ENCODE peak calls at places on chromosome 22, in eight cellular contexts. I is choroid plexus epithelial cell; P is RCC 7860; V is NCI-H1092 treated with DMSO at 0.1 percent for 48 hours; X is adipocyte; E is cardiac septum; Q is activated CD4-positive, alpha-beta T cell treated with anti-CD3 and anti-CD28 coated beads, Interleukin-2, amount 10 ng/mL, durations not matched to agents 7 days and 5 days; N is ELF-1. O is an unnamed sample.
A peak's percentile ranks its signal among the peaks of the same experiment; 100 is the strongest.

GRCh38 chr22:29266564-29267461 is 968 bp downstream of the RHBDD3 start:
- DNase-seq in I (peak; percentile 42), P (no peak), V (no peak), X (peak; percentile 49), E (no peak), Q (no peak), N (peak; percentile 39), O (peak; percentile 45)

GRCh38 chr22:35452351-35452781 is 52.4 kb downstream of the MCM5 start:
- DNase-seq in I (no peak), P (no peak), V (peak; percentile 17), X (no peak), E (no peak), Q (no peak), N (no peak), O (no peak)

GRCh38 chr22:40289991-40290459 is 56.3 kb upstream of the ADSL start:
- DNase-seq in I (peak; percentile 17), P (peak; percentile 32), V (no peak), X (no peak), E (peak; percentile 78), Q (peak; percentile 76), N (no peak), O (peak; percentile 85)

GRCh38 chr22:24441406-24442351 is 14.3 kb downstream of the ADORA2A start:
- DNase-seq in I (no peak), P (no peak), V (no peak), X (no peak), E (peak; percentile 73), Q (no peak), N (no peak), O (no peak)

GRCh38 chr22:41612626-41613025 is 8.2 kb downstream of the DESI1 start:
- DNase-seq in I (no peak), P (no peak), V (no peak), X (no peak), E (no peak), Q (no peak), N (no peak), O (no peak)

GRCh38 chr22:32637951-32638350 is 163.3 kb downstream of the FBXO7 start:
- DNase-seq in I (no peak), P (no peak), V (no peak), X (no peak), E (no peak), Q (no peak), N (no peak), O (no peak)

GRCh38 chr22:39311592-39312400 is 7.6 kb downstream of the RPL3 start:
- DNase-seq in I (no peak), P (peak; percentile 63), V (no peak), X (no peak), E (no peak), Q (no peak), N (peak; percentile 74), O (no peak)

GRCh38 chr22:36823177-36823839 is 6.5 kb upstream of the PVALB start:
- DNase-seq in I (peak; percentile 23), P (no peak), V (no peak), X (no peak), E (no peak), Q (no peak), N (peak; percentile 76), O (no peak)

GRCh38 chr22:33328789-33329296 is 270.7 kb upstream of the SYN3 start:
- DNase-seq in I (peak; percentile 49), P (peak; percentile 99), V (no peak), X (peak; percentile 12), E (no peak), Q (no peak), N (peak; percentile 14), O (no peak)

GRCh38 chr22:38173156-38173906 is 8.3 kb downstream of the PLA2G6 start:
- DNase-seq in I (no peak), P (no peak), V (no peak), X (no peak), E (peak; percentile 17), Q (no peak), N (no peak), O (no peak)

GRCh38 chr22:50191041-50191740 is 5.5 kb downstream of the TRABD start:
- DNase-seq in I (no peak), P (peak; percentile 4), V (no peak), X (peak; percentile 45), E (peak; percentile 83), Q (peak; percentile 84), N (no peak), O (peak; percentile 90)

GRCh38 chr22:46087816-46088277 is 62.5 kb upstream of the PPARA start:
- DNase-seq in I (peak; percentile 94), P (peak; percentile 64), V (no peak), X (peak; percentile 95), E (peak; percentile 93), Q (no peak), N (peak; percentile 76), O (no peak)

GRCh38 chr22:45336971-45337431 is 27.3 kb downstream of the FAM118A start:
- DNase-seq in I (no peak), P (no peak), V (peak; percentile 52), X (no peak), E (no peak), Q (no peak), N (no peak), O (no peak)

GRCh38 chr22:41288245-41288946 is 2.4 kb upstream of the RANGAP1 start:
- DNase-seq in I (peak; percentile 66), P (peak; percentile 84), V (no peak), X (peak; percentile 73), E (no peak), Q (no peak), N (peak; percentile 82), O (no peak)

GRCh38 chr22:21642584-21643448 is 714 bp downstream of the SDF2L1 start:
- DNase-seq in I (peak; percentile 65), P (peak; percentile 55), V (peak; percentile 52), X (peak; percentile 81), E (no peak), Q (peak; percentile 67), N (peak; percentile 85), O (peak; percentile 80)

GRCh38 chr22:46442217-46442853 is 95.1 kb downstream of the CELSR1 start:
- DNase-seq in I (no peak), P (no peak), V (no peak), X (no peak), E (no peak), Q (no peak), N (peak; percentile 75), O (no peak)

GRCh38 chr22:25139062-25139461 is 60.6 kb upstream of the CRYBB3 start:
- DNase-seq in I (peak; percentile 13), P (no peak), V (peak; percentile 9), X (no peak), E (no peak), Q (no peak), N (no peak), O (no peak)

GRCh38 chr22:21623402-21623970 is 6.3 kb downstream of the YDJC start:
- DNase-seq in I (no peak), P (no peak), V (peak; percentile 37), X (no peak), E (no peak), Q (no peak), N (no peak), O (no peak)

GRCh38 chr22:39353346-39353745 is 3.6 kb downstream of the SYNGR1 start:
- DNase-seq in I (peak; percentile 24), P (no peak), V (no peak), X (no peak), E (no peak), Q (no peak), N (peak; percentile 16), O (no peak)

GRCh38 chr22:44678245-44678979 is 23.6 kb upstream of the PRR5 start:
- DNase-seq in I (no peak), P (no peak), V (no peak), X (no peak), E (no peak), Q (no peak), N (no peak), O (no peak)

GRCh38 chr22:27074016-27074415 is 416.6 kb downstream of the MIAT start:
- DNase-seq in I (peak; percentile 37), P (no peak), V (no peak), X (no peak), E (no peak), Q (no peak), N (no peak), O (no peak)

GRCh38 chr22:38674888-38675287 is 6.9 kb upstream of the TOMM22 start:
- DNase-seq in I (no peak), P (no peak), V (no peak), X (no peak), E (no peak), Q (no peak), N (no peak), O (no peak)

GRCh38 chr22:27537481-27537891 is 264.1 kb downstream of the MN1 start:
- DNase-seq in I (peak; percentile 41), P (no peak), V (no peak), X (peak; percentile 28), E (no peak), Q (no peak), N (no peak), O (no peak)

GRCh38 chr22:37121887-37122591 is 12.5 kb upstream of the TMPRSS6 start:
- DNase-seq in I (peak; percentile 28), P (peak; percentile 82), V (no peak), X (peak; percentile 7), E (no peak), Q (peak; percentile 96), N (peak; percentile 57), O (peak; percentile 98)

GRCh38 chr22:49664891-49665290 is 162.8 kb downstream of the BRD1 start:
- DNase-seq in I (no peak), P (no peak), V (no peak), X (no peak), E (no peak), Q (no peak), N (no peak), O (no peak)

GRCh38 chr22:35054064-35054463 is 11.9 kb upstream of the ISX start:
- DNase-seq in I (no peak), P (no peak), V (no peak), X (no peak), E (no peak), Q (no peak), N (no peak), O (no peak)

GRCh38 chr22:37069719-37070118 is 18.2 kb downstream of the KCTD17 start:
- DNase-seq in I (no peak), P (no peak), V (no peak), X (no peak), E (no peak), Q (no peak), N (no peak), O (no peak)

GRCh38 chr22:45224988-45225731 is 15.5 kb downstream of the KIAA0930 start:
- DNase-seq in I (no peak), P (no peak), V (no peak), X (no peak), E (no peak), Q (no peak), N (no peak), O (no peak)

GRCh38 chr22:45867906-45868555 is 108.9 kb downstream of the WNT7B start:
- DNase-seq in I (no peak), P (no peak), V (no peak), X (no peak), E (no peak), Q (no peak), N (no peak), O (no peak)

GRCh38 chr22:37293172-37293571 is 10.9 kb downstream of the CYTH4 start:
- DNase-seq in I (no peak), P (no peak), V (no peak), X (no peak), E (no peak), Q (no peak), N (no peak), O (no peak)

GRCh38 chr22:45163417-45164216 is at the start of gene NUP50:
- DNase-seq in I (peak; percentile 99), P (peak; percentile 89), V (peak; percentile 67), X (peak; percentile 99), E (peak; percentile 98), Q (peak; percentile 95), N (peak; percentile 97), O (peak; percentile 97)

GRCh38 chr22:20904008-20904979 is 12.9 kb upstream of the CRKL start:
- DNase-seq in I (peak; percentile 98), P (peak; percentile 59), V (no peak), X (peak; percentile 97), E (no peak), Q (no peak), N (no peak), O (no peak)

O was measured in activated CD8-positive, alpha-beta memory T cell treated with anti-CD3 and anti-CD28 coated beads, Interleukin-2, amount 10 ng/mL, durations not matched to agents 7 days and 5 days.